ENCODE peak calls at places on chromosomes 1 and 21, in six cellular contexts. One of them, this sample, is unnamed.

GRCh38 chr1:163174524-163175437 is 27.9 kb downstream of the RGS5 start:
- DNase-seq in Panc1: no peak
- DNase-seq in PC-3: peak; percentile 85
- DNase-seq in breast epithelium: peak; percentile 53
- DNase-seq in kidney epithelial cell: peak; percentile 21
- DNase-seq in stomach: peak; percentile 66
- DNase-seq in this sample: peak; percentile 29

GRCh38 chr1:214378492-214378891 is 97.5 kb downstream of the SMYD2 start:
- DNase-seq in breast epithelium: no peak
- DNase-seq in PC-3: no peak
- DNase-seq in stomach: no peak
- DNase-seq in Panc1: no peak
- DNase-seq in kidney epithelial cell: no peak
- DNase-seq in this sample: no peak

GRCh38 chr1:198530964-198531363 is 9.5 kb downstream of the ATP6V1G3 start:
- DNase-seq in stomach: no peak
- DNase-seq in Panc1: no peak
- DNase-seq in breast epithelium: no peak
- DNase-seq in PC-3: no peak
- DNase-seq in kidney epithelial cell: no peak
- DNase-seq in this sample: no peak

GRCh38 chr21:44462090-44462833 is 7.0 kb downstream of the LRRC3 start:
- DNase-seq in Panc1: no peak
- DNase-seq in breast epithelium: no peak
- DNase-seq in kidney epithelial cell: no peak
- DNase-seq in PC-3: no peak
- DNase-seq in stomach: no peak
- DNase-seq in this sample: no peak

GRCh38 chr1:92994105-92994712 is 32.9 kb upstream of the DIPK1A start:
- DNase-seq in breast epithelium: no peak
- DNase-seq in Panc1: peak; percentile 24
- DNase-seq in kidney epithelial cell: peak; percentile 35
- DNase-seq in PC-3: peak; percentile 88
- DNase-seq in stomach: peak; percentile 82
- DNase-seq in this sample: peak; percentile 74

GRCh38 chr1:201870397-201870796 is 18.3 kb upstream of the SHISA4 start:
- DNase-seq in PC-3: no peak
- DNase-seq in breast epithelium: no peak
- DNase-seq in stomach: no peak
- DNase-seq in kidney epithelial cell: no peak
- DNase-seq in Panc1: no peak
- DNase-seq in this sample: peak; percentile 55

GRCh38 chr1:185694081-185694480 is 40.1 kb upstream of the HMCN1 start:
- DNase-seq in stomach: no peak
- DNase-seq in Panc1: no peak
- DNase-seq in breast epithelium: no peak
- DNase-seq in kidney epithelial cell: no peak
- DNase-seq in PC-3: no peak
- DNase-seq in this sample: no peak

GRCh38 chr1:150365945-150366344 is 2.0 kb downstream of the RPRD2 start:
- DNase-seq in Panc1: no peak
- DNase-seq in PC-3: peak; percentile 36
- DNase-seq in stomach: no peak
- DNase-seq in kidney epithelial cell: no peak
- DNase-seq in breast epithelium: no peak
- DNase-seq in this sample: no peak

GRCh38 chr1:207835958-207836357 is 75.0 kb downstream of the CD34 start:
- DNase-seq in PC-3: no peak
- DNase-seq in breast epithelium: no peak
- DNase-seq in Panc1: no peak
- DNase-seq in stomach: no peak
- DNase-seq in kidney epithelial cell: no peak
- DNase-seq in this sample: no peak

GRCh38 chr21:15054089-15054488 is 10.7 kb downstream of the NRIP1 start:
- DNase-seq in breast epithelium: no peak
- DNase-seq in kidney epithelial cell: no peak
- DNase-seq in Panc1: no peak
- DNase-seq in PC-3: no peak
- DNase-seq in stomach: no peak
- DNase-seq in this sample: no peak

GRCh38 chr1:82319526-82319925 is 518.8 kb downstream of the ADGRL2 start:
- DNase-seq in PC-3: no peak
- DNase-seq in breast epithelium: no peak
- DNase-seq in Panc1: no peak
- DNase-seq in stomach: no peak
- DNase-seq in kidney epithelial cell: no peak
- DNase-seq in this sample: no peak

GRCh38 chr1:1782399-1783221 is 4.3 kb upstream of the NADK start:
- DNase-seq in Panc1: no peak
- DNase-seq in kidney epithelial cell: no peak
- DNase-seq in breast epithelium: no peak
- DNase-seq in stomach: peak; percentile 88
- DNase-seq in PC-3: peak; percentile 86
- DNase-seq in this sample: no peak

GRCh38 chr1:182056596-182057366 is 4.7 kb downstream of the ZNF648 start:
- DNase-seq in PC-3: no peak
- DNase-seq in stomach: no peak
- DNase-seq in Panc1: no peak
- DNase-seq in kidney epithelial cell: no peak
- DNase-seq in breast epithelium: no peak
- DNase-seq in this sample: no peak

GRCh38 chr1:74716822-74717221 is 16.0 kb downstream of the CRYZ start:
- DNase-seq in PC-3: no peak
- DNase-seq in kidney epithelial cell: no peak
- DNase-seq in stomach: no peak
- DNase-seq in breast epithelium: no peak
- DNase-seq in Panc1: no peak
- DNase-seq in this sample: no peak

GRCh38 chr1:3852711-3853498 is 4.1 kb downstream of the CEP104 start:
- DNase-seq in Panc1: no peak
- DNase-seq in stomach: no peak
- DNase-seq in kidney epithelial cell: no peak
- DNase-seq in PC-3: no peak
- DNase-seq in breast epithelium: no peak
- DNase-seq in this sample: no peak

GRCh38 chr1:106678661-106679060 is 377.8 kb upstream of the PRMT6 start:
- DNase-seq in Panc1: no peak
- DNase-seq in PC-3: peak; percentile 88
- DNase-seq in breast epithelium: no peak
- DNase-seq in stomach: no peak
- DNase-seq in kidney epithelial cell: no peak
- DNase-seq in this sample: no peak

GRCh38 chr1:156420209-156421061 is 51.4 kb downstream of the RHBG start:
- DNase-seq in PC-3: no peak
- DNase-seq in breast epithelium: no peak
- DNase-seq in Panc1: no peak
- DNase-seq in kidney epithelial cell: no peak
- DNase-seq in stomach: no peak
- DNase-seq in this sample: no peak
- H3K27me3 ChIP-seq in PC-3: peaks cover 43% of the 10 kb centered on the region
- H3K27me3 ChIP-seq in breast epithelium: peaks cover 8% of the 10 kb centered on the region
- H3K27me3 ChIP-seq in Panc1: peaks cover 21% of the 10 kb centered on the region
- H3K27me3 ChIP-seq in kidney epithelial cell: peaks cover 73% of the 10 kb centered on the region
- H3K27me3 ChIP-seq in stomach: peaks cover 14% of the 10 kb centered on the region
- H3K27me3 ChIP-seq in this sample: peaks cover 82% of the 10 kb centered on the region

DNA sequence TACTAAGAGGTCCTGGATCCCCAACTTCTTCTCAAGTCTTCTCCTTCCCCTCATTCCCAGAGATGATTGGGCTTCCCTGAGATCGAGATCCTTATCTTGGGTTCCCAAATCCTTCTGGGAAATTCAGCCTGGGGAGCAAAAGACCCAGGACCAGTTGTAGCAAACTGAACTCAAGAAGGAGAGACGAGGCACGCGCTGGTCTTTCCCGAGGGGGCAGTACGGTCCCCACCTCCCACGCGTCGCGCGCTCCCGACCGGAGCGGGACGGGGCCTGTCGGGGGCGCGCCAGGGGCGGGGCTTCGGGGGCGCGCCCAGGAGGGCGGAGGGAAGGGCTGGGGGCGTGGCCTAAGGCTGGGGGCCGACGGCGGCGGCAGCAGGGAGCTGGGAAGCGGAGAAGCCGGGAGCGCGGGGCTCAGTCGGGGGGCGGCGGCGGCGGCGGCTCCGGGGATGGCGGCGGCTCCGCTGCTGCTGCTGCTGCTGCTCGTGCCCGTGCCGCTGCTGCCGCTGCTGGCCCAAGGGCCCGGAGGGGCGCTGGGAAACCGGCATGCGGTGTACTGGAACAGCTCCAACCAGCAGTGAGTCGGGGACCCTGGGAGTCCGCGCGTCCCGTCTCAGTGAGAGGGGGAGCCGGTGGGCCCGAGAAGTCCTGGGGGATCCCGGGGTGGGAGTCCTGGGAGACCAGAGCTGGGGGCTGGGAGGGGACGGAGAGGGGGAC is at the start of gene EFNA3:
- DNase-seq in Panc1: no peak
- DNase-seq in stomach: peak; percentile 75
- DNase-seq in kidney epithelial cell: no peak
- DNase-seq in PC-3: peak; percentile 81
- DNase-seq in breast epithelium: no peak
- DNase-seq in this sample: no peak
- H3K27me3 ChIP-seq in Panc1: peaks cover 9% of the 10 kb centered on the region
- H3K27me3 ChIP-seq in stomach: peaks cover 21% of the 10 kb centered on the region
- H3K27me3 ChIP-seq in kidney epithelial cell: peaks cover 58% of the 10 kb centered on the region
- H3K27me3 ChIP-seq in PC-3: peaks cover 44% of the 10 kb centered on the region
- H3K27me3 ChIP-seq in breast epithelium: peaks cover 23% of the 10 kb centered on the region
- H3K27me3 ChIP-seq in this sample: peaks cover 64% of the 10 kb centered on the region

DNA sequence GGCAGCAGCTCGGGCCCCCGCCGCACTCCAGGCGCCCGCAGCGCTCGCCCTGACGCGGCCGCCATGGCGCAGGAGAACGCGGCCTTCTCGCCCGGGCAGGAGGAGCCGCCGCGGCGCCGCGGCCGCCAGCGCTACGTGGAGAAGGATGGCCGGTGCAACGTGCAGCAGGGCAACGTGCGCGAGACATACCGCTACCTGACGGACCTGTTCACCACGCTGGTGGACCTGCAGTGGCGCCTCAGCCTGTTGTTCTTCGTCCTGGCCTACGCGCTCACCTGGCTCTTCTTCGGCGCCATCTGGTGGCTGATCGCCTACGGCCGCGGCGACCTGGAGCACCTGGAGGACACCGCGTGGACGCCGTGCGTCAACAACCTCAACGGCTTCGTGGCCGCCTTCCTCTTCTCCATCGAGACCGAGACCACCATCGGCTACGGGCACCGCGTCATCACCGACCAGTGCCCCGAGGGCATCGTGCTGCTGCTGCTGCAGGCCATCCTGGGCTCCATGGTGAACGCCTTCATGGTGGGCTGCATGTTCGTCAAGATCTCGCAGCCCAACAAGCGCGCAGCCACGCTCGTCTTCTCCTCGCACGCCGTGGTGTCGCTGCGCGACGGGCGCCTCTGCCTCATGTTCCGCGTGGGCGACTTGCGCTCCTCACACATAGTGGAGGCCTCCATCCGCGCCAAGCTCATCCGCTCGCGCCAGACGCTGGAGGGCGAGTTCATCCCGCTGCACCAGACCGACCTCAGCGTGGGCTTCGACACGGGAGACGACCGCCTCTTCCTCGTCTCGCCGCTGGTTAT is 2.8 kb downstream of the KCNJ9 start:
- DNase-seq in kidney epithelial cell: no peak
- DNase-seq in PC-3: peak; percentile 84
- DNase-seq in stomach: peak; percentile 88
- DNase-seq in Panc1: no peak
- DNase-seq in breast epithelium: peak; percentile 84
- DNase-seq in this sample: no peak
- H3K27me3 ChIP-seq in kidney epithelial cell: peaks cover 45% of the 10 kb centered on the region
- H3K27me3 ChIP-seq in PC-3: peaks cover 28% of the 10 kb centered on the region
- H3K27me3 ChIP-seq in stomach: no peaks in the 10 kb centered on the region
- H3K27me3 ChIP-seq in Panc1: peaks cover 29% of the 10 kb centered on the region
- H3K27me3 ChIP-seq in breast epithelium: no peaks in the 10 kb centered on the region
- H3K27me3 ChIP-seq in this sample: peaks cover 53% of the 10 kb centered on the region

DNA sequence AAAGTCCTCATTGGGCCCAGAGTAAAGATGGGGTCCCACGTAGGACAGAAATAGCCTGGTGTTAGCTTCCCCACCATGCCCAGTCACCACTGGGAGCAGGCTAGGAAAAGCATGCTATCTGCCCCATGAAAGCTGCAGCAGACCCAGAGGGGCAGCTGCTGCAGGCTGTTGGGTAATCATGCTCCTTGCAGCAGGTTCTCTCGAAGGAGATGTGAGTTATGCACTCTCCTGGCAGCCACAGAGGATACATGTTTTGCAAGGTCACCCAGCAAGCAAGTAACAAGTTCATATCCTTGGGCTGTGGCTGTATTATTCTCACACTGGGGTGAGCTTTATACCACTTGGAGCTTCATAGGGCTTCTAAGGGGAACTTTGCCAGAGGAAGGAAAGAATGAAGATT is 9.1 kb upstream of the HEYL start:
- DNase-seq in breast epithelium: no peak
- DNase-seq in Panc1: no peak
- DNase-seq in stomach: no peak
- DNase-seq in kidney epithelial cell: no peak
- DNase-seq in PC-3: no peak
- DNase-seq in this sample: no peak
- H3K27me3 ChIP-seq in breast epithelium: no peaks in the 10 kb centered on the region
- H3K27me3 ChIP-seq in Panc1: no peaks in the 10 kb centered on the region
- H3K27me3 ChIP-seq in stomach: no peaks in the 10 kb centered on the region
- H3K27me3 ChIP-seq in kidney epithelial cell: peaks cover 5% of the 10 kb centered on the region
- H3K27me3 ChIP-seq in PC-3: no peaks in the 10 kb centered on the region
- H3K27me3 ChIP-seq in this sample: peaks cover 15% of the 10 kb centered on the region

DNA sequence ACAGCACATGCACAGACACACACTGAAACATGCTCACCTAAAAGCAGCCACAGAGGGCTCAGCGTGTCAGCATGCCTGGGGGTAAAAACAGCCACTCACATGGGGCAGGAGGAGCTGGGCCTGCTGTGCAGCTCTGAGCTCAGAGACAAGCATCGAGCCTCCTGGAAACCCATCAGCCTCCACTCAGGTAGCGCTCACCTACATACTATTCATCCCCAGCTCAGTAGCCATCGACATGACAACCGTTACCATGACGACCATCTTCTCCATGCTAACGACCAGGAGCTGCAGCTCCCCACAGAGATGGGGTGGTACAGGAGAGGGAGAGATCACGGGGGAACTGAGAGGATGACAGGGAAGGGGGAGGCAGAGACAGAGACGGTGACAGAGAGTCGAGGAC is 28.6 kb downstream of the SDC3 start:
- DNase-seq in PC-3: peak; percentile 2
- DNase-seq in Panc1: no peak
- DNase-seq in stomach: no peak
- DNase-seq in breast epithelium: no peak
- DNase-seq in kidney epithelial cell: no peak
- DNase-seq in this sample: no peak
- H3K27me3 ChIP-seq in PC-3: no peaks in the 10 kb centered on the region
- H3K27me3 ChIP-seq in Panc1: no peaks in the 10 kb centered on the region
- H3K27me3 ChIP-seq in stomach: no peaks in the 10 kb centered on the region
- H3K27me3 ChIP-seq in breast epithelium: no peaks in the 10 kb centered on the region
- H3K27me3 ChIP-seq in kidney epithelial cell: no peaks in the 10 kb centered on the region
- H3K27me3 ChIP-seq in this sample: no peaks in the 10 kb centered on the region

DNA sequence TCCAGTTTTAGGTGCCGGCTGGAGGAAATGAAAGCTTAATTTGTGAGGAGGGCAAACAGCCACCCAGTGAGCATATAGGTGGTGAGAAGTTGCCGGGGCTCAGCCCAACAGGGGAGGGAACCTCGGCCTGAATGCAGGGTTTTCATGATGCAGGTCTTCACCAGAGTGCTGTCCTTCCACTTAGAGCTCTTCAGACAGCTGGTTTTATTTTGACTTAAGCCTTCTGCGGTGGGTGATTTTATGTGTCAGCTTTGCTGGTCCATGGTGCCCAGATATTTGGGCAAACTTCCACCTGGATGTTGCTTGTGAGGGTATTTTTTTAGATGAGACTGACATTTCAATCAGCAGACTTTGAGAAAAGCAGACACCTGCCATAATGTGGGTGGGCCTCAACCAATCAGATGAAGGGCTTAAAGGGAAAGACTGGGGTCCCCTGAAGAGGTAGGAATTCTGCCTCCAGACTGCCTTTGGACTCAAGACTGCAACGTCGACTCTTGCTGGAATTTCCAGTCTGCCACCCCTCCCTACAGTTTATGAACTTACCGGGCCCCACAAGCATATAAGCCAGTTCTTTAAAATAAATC is 72.7 kb downstream of the RHOU start:
- DNase-seq in kidney epithelial cell: no peak
- DNase-seq in PC-3: no peak
- DNase-seq in breast epithelium: no peak
- DNase-seq in Panc1: no peak
- DNase-seq in stomach: no peak
- DNase-seq in this sample: no peak
- H3K27me3 ChIP-seq in kidney epithelial cell: no peaks in the 10 kb centered on the region
- H3K27me3 ChIP-seq in PC-3: peaks cover 35% of the 10 kb centered on the region
- H3K27me3 ChIP-seq in breast epithelium: no peaks in the 10 kb centered on the region
- H3K27me3 ChIP-seq in Panc1: no peaks in the 10 kb centered on the region
- H3K27me3 ChIP-seq in stomach: no peaks in the 10 kb centered on the region
- H3K27me3 ChIP-seq in this sample: peaks cover 2% of the 10 kb centered on the region

This sample was measured in AG04450.